ENCODE peak calls at places on chromosome 16, in five cellular contexts. W is foreskin fibroblast, B is cardiac muscle cell, N is fibroblast of lung, R is heart right ventricle. V is an unnamed sample.

GRCh38 chr16:57394444-57394843 is 10.1 kb upstream of the CCL17 start:
- DNase-seq in R (no peak), N (no peak), B (peak; percentile 55), W (no peak), V (no peak)

GRCh38 chr16:85991425-85991824 is 92.5 kb downstream of the IRF8 start:
- DNase-seq in N (no peak), R (no peak), W (no peak), B (no peak), V (no peak)

GRCh38 chr16:19215705-19216104 is 47.7 kb downstream of the SYT17 start:
- DNase-seq in B (no peak), R (no peak), N (no peak), W (no peak), V (no peak)

GRCh38 chr16:15907863-15908478 is 19.6 kb upstream of the CEP20 start:
- DNase-seq in R (no peak), N (peak; percentile 30), B (peak; percentile 28), W (no peak), V (no peak)

GRCh38 chr16:63458842-63459241 is 1422.6 kb upstream of the CDH8 start:
- DNase-seq in B (no peak), N (no peak), W (no peak), R (no peak), V (no peak)

GRCh38 chr16:80526418-80527061 is 14.3 kb upstream of the DYNLRB2 start:
- DNase-seq in B (peak; percentile 74), W (peak; percentile 36), N (peak; percentile 50), R (peak; percentile 41), V (no peak)

GRCh38 chr16:49854227-49855203 is 1.4 kb downstream of the ZNF423 start:
- DNase-seq in R (no peak), N (peak; percentile 43), W (no peak), B (no peak), V (no peak)

GRCh38 chr16:2149630-2150417 is 1.4 kb downstream of the RAB26 start:
- DNase-seq in R (no peak), B (no peak), W (no peak), N (peak; percentile 27), V (no peak)

GRCh38 chr16:73840710-73841109 is 455.9 kb upstream of the PSMD7 start:
- DNase-seq in R (peak; percentile 11), W (no peak), N (no peak), B (no peak), V (no peak)

GRCh38 chr16:73848993-73849392 is 447.6 kb upstream of the PSMD7 start:
- DNase-seq in B (no peak), R (no peak), N (no peak), W (no peak), V (no peak)

GRCh38 chr16:73847090-73847489 is 449.5 kb upstream of the PSMD7 start:
- DNase-seq in W (no peak), R (no peak), N (no peak), B (no peak), V (no peak)

DNA sequence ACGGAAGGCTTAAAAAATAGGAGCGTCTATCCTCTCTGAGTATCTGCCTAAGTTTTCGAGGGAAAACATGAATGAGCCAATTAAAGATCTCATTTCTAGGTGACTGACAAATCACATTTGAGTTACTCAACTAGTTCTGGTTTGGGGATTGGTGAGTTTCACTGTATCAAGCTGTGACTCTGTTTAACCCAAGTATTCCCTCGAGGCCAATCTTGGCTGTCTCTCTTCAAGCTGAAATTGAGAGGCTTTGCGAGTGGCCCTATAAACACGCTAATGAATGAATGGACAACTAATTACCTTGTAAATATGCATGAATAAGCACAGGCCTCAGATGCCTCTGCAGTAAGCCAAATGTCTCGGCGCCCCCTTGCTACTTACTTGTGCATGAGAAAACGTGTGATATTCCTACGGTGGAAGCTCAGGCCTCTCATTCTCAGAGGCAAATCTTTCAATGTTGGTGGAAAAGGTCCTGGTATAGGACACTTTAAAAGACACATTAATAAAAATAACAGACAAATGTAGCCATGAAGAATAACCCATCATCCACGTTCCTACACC is 450.2 kb upstream of the PSMD7 start:
- DNase-seq in B (no peak), N (no peak), W (no peak), R (no peak), V (no peak)
- TF ChIP-seq CTCF in B (no peak), N (no peak), W (no peak), R (peak; percentile 21), V (no peak)

DNA sequence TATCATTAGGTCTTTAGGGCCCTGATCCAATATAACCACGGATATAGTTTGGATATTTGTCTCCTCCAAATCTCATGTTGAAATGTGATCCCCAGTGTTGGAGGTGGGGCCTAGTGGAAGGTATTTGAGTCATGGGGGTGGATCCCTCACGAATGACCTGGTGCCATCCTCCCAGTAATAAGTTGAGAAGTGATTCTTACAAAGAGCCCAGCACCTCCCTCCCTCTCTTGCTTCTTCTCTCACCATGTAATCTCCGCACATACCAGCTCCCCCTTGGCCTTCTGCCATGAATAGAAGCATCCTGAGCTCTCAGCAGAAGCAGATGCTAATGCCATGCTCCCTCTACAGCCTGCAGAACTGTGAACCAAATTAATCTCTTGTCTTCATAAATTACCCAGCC is 42.0 kb upstream of the RBBP6 start:
- DNase-seq in N (peak; percentile 5), R (no peak), W (peak; percentile 3), B (peak; percentile 32), V (no peak)
- TF ChIP-seq CTCF in N (no peak), R (no peak), W (no peak), B (no peak), V (no peak)

GRCh38 chr16:27867122-27868110 is 196.1 kb downstream of the GSG1L start:
- DNase-seq in W (peak; percentile 24), B (peak; percentile 82), N (peak; percentile 67), R (peak; percentile 28), V (no peak)
- TF ChIP-seq CTCF in W (peak; percentile 32), B (peak; percentile 55), N (peak; percentile 37), R (peak; percentile 45), V (peak; percentile 48)

GRCh38 chr16:67979955-67980678 is at the start of gene DPEP3:
- DNase-seq in B (peak; percentile 5), R (no peak), W (no peak), N (no peak), V (no peak)
- TF ChIP-seq CTCF in B (peak; percentile 45), R (no peak), W (peak; percentile 11), N (no peak), V (peak; percentile 19)

GRCh38 chr16:9091867-9092281 is 430 bp downstream of the HAPSTR1 start:
- DNase-seq in B (peak; percentile 47), R (peak; percentile 41), N (no peak), W (no peak), V (no peak)

GRCh38 chr16:9090960-9091866 is at the start of gene HAPSTR1:
- DNase-seq in B (peak; percentile 100), W (peak; percentile 100), R (peak; percentile 100), N (peak; percentile 100), V (peak; percentile 99)

GRCh38 chr16:9094008-9094846 is 2.8 kb downstream of the HAPSTR1 start:
- DNase-seq in N (no peak), W (no peak), B (no peak), R (no peak), V (no peak)

GRCh38 chr16:9092963-9093477 is 1.6 kb downstream of the HAPSTR1 start:
- DNase-seq in B (no peak), N (no peak), R (peak; percentile 23), W (no peak), V (no peak)

DNA sequence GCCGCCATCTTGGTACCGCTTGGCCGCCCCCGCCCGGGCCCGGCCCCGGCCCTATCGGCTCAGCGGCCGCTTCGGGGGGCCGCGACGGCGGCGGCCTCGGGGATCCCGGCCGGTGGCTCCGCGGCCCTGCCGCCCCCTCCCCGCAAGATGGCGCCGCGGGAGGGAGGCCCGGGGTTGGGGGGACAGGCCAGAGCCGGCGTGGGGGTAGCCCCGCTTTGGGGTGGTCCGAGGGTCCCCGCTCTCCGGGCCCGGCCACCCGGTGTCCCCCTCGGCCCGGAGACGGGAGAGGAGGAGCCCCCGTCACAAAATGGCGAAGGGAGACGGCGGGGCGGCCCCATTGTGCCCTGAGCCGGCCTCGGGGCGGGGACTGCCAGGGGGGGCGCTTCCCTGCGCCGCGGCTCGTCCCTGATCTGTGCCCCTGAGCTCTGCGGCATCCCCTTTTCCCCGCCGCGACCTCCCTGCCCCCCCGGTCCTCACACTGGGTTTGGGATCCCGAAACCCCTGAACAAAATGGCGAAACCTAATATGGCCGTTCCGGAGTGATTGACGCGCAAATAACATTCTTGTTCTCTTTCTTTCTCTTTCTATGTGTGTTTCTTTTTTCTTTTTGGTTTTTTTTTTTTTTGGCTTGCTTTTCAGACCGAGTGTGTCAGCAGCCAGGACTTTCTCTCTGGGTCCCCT is 978 bp downstream of the HAPSTR1 start:
- DNase-seq in R (peak; percentile 55), W (no peak), B (no peak), N (no peak), V (no peak)
- TF ChIP-seq CTCF in R (peak; percentile 27), W (no peak), B (peak; percentile 5), N (no peak), V (no peak)

V was measured in AG04449.